ENCODE peak calls at places on chromosome 18, in seven cellular contexts. M is IMR-90, K is H9, Q is H1, W is mesenchymal stem cell, H is neuronal stem cell, E is trophoblast cell. R is an unnamed sample.

GRCh38 chr18:7954229-7954628 is 387.1 kb downstream of the PTPRM start:
- DNase-seq in M (peak; percentile 61), K (no peak), Q (no peak), W (no peak), H (no peak), E (no peak), R (no peak)

GRCh38 chr18:5058768-5059539 is 138.1 kb downstream of the AKAIN1 start:
- DNase-seq in M (no peak), K (no peak), Q (no peak), W (no peak), H (no peak), E (no peak), R (no peak)

GRCh38 chr18:44079602-44080001 is 601.1 kb upstream of the SETBP1 start:
- DNase-seq in M (peak; percentile 70), K (no peak), Q (no peak), W (peak; percentile 75), H (no peak), E (no peak), R (no peak)

GRCh38 chr18:22504665-22505064 is 87.0 kb upstream of the CTAGE1 start:
- DNase-seq in M (peak; percentile 68), K (no peak), Q (no peak), W (peak; percentile 88), H (no peak), E (no peak), R (no peak)

GRCh38 chr18:7290077-7290476 is 59.2 kb downstream of the LRRC30 start:
- DNase-seq in M (no peak), K (no peak), Q (no peak), W (no peak), H (peak; percentile 40), E (no peak), R (no peak)

GRCh38 chr18:72155327-72155726 is 388.8 kb downstream of the CBLN2 start:
- DNase-seq in M (no peak), K (no peak), Q (no peak), W (no peak), H (no peak), E (no peak), R (no peak)

GRCh38 chr18:76491436-76491800 is 3.6 kb downstream of the ZNF516 start:
- DNase-seq in M (peak; percentile 68), K (peak; percentile 85), Q (no peak), W (peak; percentile 72), H (peak; percentile 59), E (no peak), R (peak; percentile 69)

GRCh38 chr18:13258792-13259385 is 40.3 kb downstream of the LDLRAD4 start:
- DNase-seq in M (no peak), K (no peak), Q (no peak), W (no peak), H (no peak), E (no peak), R (no peak)

GRCh38 chr18:58865714-58866113 is 1.0 kb downstream of the ZNF532 start:
- DNase-seq in M (no peak), K (no peak), Q (no peak), W (no peak), H (no peak), E (no peak), R (no peak)

GRCh38 chr18:62452280-62452824 is 70.5 kb upstream of the ZCCHC2 start:
- DNase-seq in M (peak; percentile 19), K (no peak), Q (no peak), W (peak; percentile 39), H (no peak), E (peak; percentile 65), R (no peak)

GRCh38 chr18:78729099-78729467 is 250.5 kb upstream of the SALL3 start:
- DNase-seq in M (no peak), K (peak; percentile 14), Q (no peak), W (no peak), H (no peak), E (no peak), R (no peak)

GRCh38 chr18:25896956-25897355 is 193.5 kb downstream of the SS18 start:
- DNase-seq in M (no peak), K (no peak), Q (no peak), W (no peak), H (no peak), E (no peak), R (no peak)

GRCh38 chr18:63144748-63145147 is 174.8 kb downstream of the BCL2 start:
- DNase-seq in M (no peak), K (no peak), Q (no peak), W (no peak), H (no peak), E (no peak), R (no peak)

GRCh38 chr18:40366521-40366920 is 1588.5 kb upstream of the PIK3C3 start:
- DNase-seq in M (no peak), K (no peak), Q (no peak), W (no peak), H (no peak), E (no peak), R (no peak)

GRCh38 chr18:58221060-58221725 is 177.2 kb downstream of the NEDD4L start:
- DNase-seq in M (peak; percentile 53), K (peak; percentile 79), Q (peak; percentile 39), W (peak; percentile 66), H (no peak), E (peak; percentile 94), R (peak; percentile 98)

GRCh38 chr18:31497711-31498449 is at the start of gene DSG2:
- DNase-seq in M (no peak), K (peak; percentile 93), Q (peak; percentile 72), W (no peak), H (peak; percentile 67), E (peak; percentile 76), R (peak; percentile 92)

GRCh38 chr18:72727038-72727690 is 140.6 kb downstream of the NETO1 start:
- DNase-seq in M (no peak), K (no peak), Q (no peak), W (no peak), H (no peak), E (no peak), R (no peak)

GRCh38 chr18:43077510-43078290 is 37.8 kb downstream of the RIT2 start:
- DNase-seq in M (no peak), K (no peak), Q (no peak), W (no peak), H (no peak), E (no peak), R (no peak)

GRCh38 chr18:26135563-26135962 is 1.9 kb downstream of the PSMA8 start:
- DNase-seq in M (no peak), K (no peak), Q (no peak), W (no peak), H (no peak), E (no peak), R (no peak)

GRCh38 chr18:8814206-8814605 is 108.8 kb downstream of the MTCL1 start:
- DNase-seq in M (peak; percentile 76), K (no peak), Q (no peak), W (no peak), H (no peak), E (no peak), R (no peak)

GRCh38 chr18:50143891-50144290 is 51.1 kb downstream of the MYO5B start:
- DNase-seq in M (no peak), K (no peak), Q (no peak), W (no peak), H (no peak), E (peak; percentile 42), R (no peak)

GRCh38 chr18:76528477-76529432 is 33.7 kb upstream of the ZNF516 start:
- DNase-seq in M (peak; percentile 83), K (no peak), Q (no peak), W (peak; percentile 76), H (no peak), E (peak; percentile 3), R (peak; percentile 36)

GRCh38 chr18:54700580-54700979 is 109.5 kb downstream of the DYNAP start:
- DNase-seq in M (no peak), K (no peak), Q (no peak), W (no peak), H (no peak), E (no peak), R (no peak)

GRCh38 chr18:54702687-54703086 is 111.6 kb downstream of the DYNAP start:
- DNase-seq in M (peak; percentile 34), K (no peak), Q (no peak), W (no peak), H (no peak), E (no peak), R (no peak)

GRCh38 chr18:54692463-54692862 is 101.4 kb downstream of the DYNAP start:
- DNase-seq in M (no peak), K (no peak), Q (no peak), W (no peak), H (no peak), E (no peak), R (no peak)

GRCh38 chr18:54696616-54697293 is 105.7 kb downstream of the DYNAP start:
- DNase-seq in M (no peak), K (no peak), Q (no peak), W (no peak), H (no peak), E (no peak), R (no peak)
- H2BK120ac ChIP-seq in M (no peak overlapping the region), K (no peak overlapping the region), Q (no peak overlapping the region), W (no peak overlapping the region), H (no peak overlapping the region), E (no peak overlapping the region), R (no peak overlapping the region)

GRCh38 chr18:629303-630150 is 27.9 kb upstream of the TYMS start:
- DNase-seq in M (no peak), K (no peak), Q (no peak), W (no peak), H (no peak), E (no peak), R (no peak)
- H2BK5ac ChIP-seq in M (no peak overlapping the region), K (no peak overlapping the region), Q (peak overlapping the region; percentile 8), W (no peak overlapping the region), H (no peak overlapping the region), E (no peak overlapping the region), R (no peak overlapping the region)

GRCh38 chr18:48815182-48815520 is 135.6 kb downstream of the SMAD7 start:
- DNase-seq in M (no peak), K (no peak), Q (no peak), W (no peak), H (no peak), E (no peak), R (no peak)
- H2BK120ac ChIP-seq in M (no peak overlapping the region), K (no peak overlapping the region), Q (no peak overlapping the region), W (no peak overlapping the region), H (no peak overlapping the region), E (no peak overlapping the region), R (no peak overlapping the region)

GRCh38 chr18:36441872-36442271 is 144.4 kb downstream of the FHOD3 start:
- DNase-seq in M (peak; percentile 70), K (no peak), Q (no peak), W (peak; percentile 78), H (no peak), E (peak; percentile 80), R (no peak)
- H2BK5ac ChIP-seq in M (peak overlapping the region; percentile 61), K (no peak overlapping the region), Q (no peak overlapping the region), W (peak overlapping the region; percentile 79), H (no peak overlapping the region), E (peak overlapping the region; percentile 88), R (no peak overlapping the region)

GRCh38 chr18:48428494-48429177 is 19.5 kb upstream of the ZBTB7C start:
- DNase-seq in M (no peak), K (no peak), Q (no peak), W (peak; percentile 50), H (no peak), E (peak; percentile 24), R (no peak)
- H2BK120ac ChIP-seq in M (no peak overlapping the region), K (no peak overlapping the region), Q (no peak overlapping the region), W (no peak overlapping the region), H (no peak overlapping the region), E (no peak overlapping the region), R (no peak overlapping the region)

R was measured in mesendoderm.